ENCODE peak calls at places on chromosomes 13 and 19, in eight cellular contexts. X is H1, F is stomach, T is A549, J is transverse colon, V is tibial nerve, L is ovary, W is GM12878. M is an unnamed sample.

GRCh38 chr19:21603431-21604153 is 98.2 kb downstream of the ZNF429 start:
- DNase-seq in J (no peak), F (no peak), V (no peak), W (no peak), T (no peak), X (no peak), L (no peak), M (no peak)

GRCh38 chr19:4870025-4870700 is 2.7 kb upstream of the PLIN3 start:
- DNase-seq in T (peak), X (no peak), W (no peak), J (peak), L (peak), V (no peak), F (peak), M (no peak)

GRCh38 chr19:41149831-41150230 is 35.6 kb downstream of the CYP2F1 start:
- DNase-seq in L (no peak), J (no peak), X (no peak), F (no peak), W (no peak), T (no peak), V (no peak), M (no peak)

GRCh38 chr19:56765107-56765506 is 75.4 kb downstream of the PEG3 start:
- DNase-seq in V (no peak), F (peak), L (peak), T (no peak), W (no peak), J (peak), X (no peak), M (peak)

GRCh38 chr19:51091895-51092873 is 9.5 kb upstream of the KLK14 start:
- DNase-seq in V (no peak), T (no peak), F (no peak), X (no peak), W (no peak), L (no peak), J (no peak), M (no peak)

GRCh38 chr13:31956944-31957644 is 74.5 kb upstream of the FRY start:
- DNase-seq in X (no peak), L (no peak), F (no peak), W (no peak), T (no peak), V (no peak), J (no peak), M (no peak)

GRCh38 chr19:4187313-4188122 is 5.0 kb downstream of the ANKRD24 start:
- DNase-seq in X (no peak), J (no peak), T (no peak), W (no peak), L (no peak), V (no peak), F (no peak), M (no peak)

GRCh38 chr19:58229255-58229639 is 533 bp downstream of the ZNF544 start:
- DNase-seq in V (no peak), F (no peak), J (no peak), W (no peak), T (peak), X (peak), L (no peak), M (no peak)

GRCh38 chr19:3632739-3633558 is 6.4 kb upstream of the CACTIN start:
- DNase-seq in L (peak), J (no peak), X (no peak), V (no peak), T (no peak), W (no peak), F (no peak), M (no peak)

GRCh38 chr19:42193294-42193693 is 24.2 kb downstream of the DEDD2 start:
- DNase-seq in V (no peak), T (no peak), W (no peak), F (no peak), L (no peak), X (no peak), J (no peak), M (no peak)

GRCh38 chr19:41864374-41864773 is 4.3 kb downstream of the RPS19 start:
- DNase-seq in V (no peak), L (no peak), T (no peak), J (no peak), F (no peak), X (no peak), W (no peak), M (no peak)

GRCh38 chr13:113491418-113491883 is 940 bp upstream of the DCUN1D2 start:
- DNase-seq in L (peak), F (peak), T (peak), W (no peak), V (no peak), X (peak), J (peak), M (no peak)

GRCh38 chr19:50377051-50377441 is 789 bp downstream of the NR1H2 start:
- DNase-seq in F (peak), L (peak), T (peak), J (peak), V (no peak), X (peak), W (no peak), M (peak)

GRCh38 chr13:113859311-113860050 is 4.4 kb downstream of the GAS6 start:
- DNase-seq in W (no peak), F (no peak), V (no peak), X (no peak), T (no peak), J (no peak), L (peak), M (no peak)

GRCh38 chr13:76597868-76598267 is 288.3 kb downstream of the KCTD12 start:
- DNase-seq in F (no peak), X (no peak), J (no peak), V (no peak), W (no peak), L (no peak), T (no peak), M (no peak)

GRCh38 chr19:56167064-56167578 is 8.7 kb upstream of the GALP start:
- DNase-seq in W (no peak), T (no peak), L (no peak), J (no peak), V (no peak), F (no peak), X (no peak), M (no peak)

GRCh38 chr13:51931606-51932005 is 69.8 kb downstream of the CCDC70 start:
- DNase-seq in X (no peak), L (no peak), W (no peak), J (no peak), F (no peak), V (no peak), T (no peak), M (no peak)

GRCh38 chr13:36965767-36966166 is 33.4 kb downstream of the ALG5 start:
- DNase-seq in T (no peak), X (no peak), V (no peak), F (no peak), J (no peak), L (no peak), W (no peak), M (no peak)

GRCh38 chr19:15589760-15590451 is 25.1 kb upstream of the CYP4F8 start:
- DNase-seq in T (no peak), W (no peak), F (no peak), X (no peak), L (no peak), V (no peak), J (no peak), M (no peak)

GRCh38 chr13:21043898-21044297 is 17.5 kb downstream of the LATS2 start:
- DNase-seq in T (no peak), F (no peak), L (no peak), W (no peak), J (no peak), V (no peak), X (no peak), M (no peak)

GRCh38 chr19:30001794-30002193 is 59.8 kb downstream of the URI1 start:
- DNase-seq in T (no peak), V (no peak), L (no peak), W (no peak), J (no peak), X (no peak), F (no peak), M (no peak)

GRCh38 chr13:30810261-30810701 is 74.9 kb downstream of the ALOX5AP start:
- DNase-seq in V (no peak), W (no peak), T (no peak), X (no peak), L (no peak), F (no peak), J (no peak), M (peak)

GRCh38 chr19:45137179-45137761 is 23.5 kb downstream of the NKPD1 start:
- DNase-seq in T (no peak), L (no peak), X (no peak), F (no peak), J (peak), W (peak), V (no peak), M (no peak)

GRCh38 chr13:40777166-40777956 is 6.4 kb upstream of the MRPS31 start:
- DNase-seq in J (peak), F (no peak), W (no peak), T (peak), X (no peak), V (peak), L (no peak), M (no peak)

GRCh38 chr13:39886336-39886735 is 230.9 kb downstream of the COG6 start:
- DNase-seq in T (no peak), F (no peak), L (no peak), V (no peak), W (no peak), J (no peak), X (no peak), M (no peak)

GRCh38 chr13:113904411-113904810 is 40.5 kb upstream of the GAS6 start:
- DNase-seq in F (peak), L (no peak), T (peak), W (no peak), X (peak), V (peak), J (peak), M (no peak)

GRCh38 chr13:44726214-44726613 is 150.1 kb upstream of the TSC22D1 start:
- DNase-seq in W (no peak), V (no peak), J (no peak), F (no peak), L (no peak), T (no peak), X (no peak), M (no peak)

GRCh38 chr19:34171539-34171876 is 796 bp upstream of the LSM14A start:
- DNase-seq in W (peak), J (no peak), T (peak), V (no peak), F (no peak), L (no peak), X (no peak), M (no peak)

DNA sequence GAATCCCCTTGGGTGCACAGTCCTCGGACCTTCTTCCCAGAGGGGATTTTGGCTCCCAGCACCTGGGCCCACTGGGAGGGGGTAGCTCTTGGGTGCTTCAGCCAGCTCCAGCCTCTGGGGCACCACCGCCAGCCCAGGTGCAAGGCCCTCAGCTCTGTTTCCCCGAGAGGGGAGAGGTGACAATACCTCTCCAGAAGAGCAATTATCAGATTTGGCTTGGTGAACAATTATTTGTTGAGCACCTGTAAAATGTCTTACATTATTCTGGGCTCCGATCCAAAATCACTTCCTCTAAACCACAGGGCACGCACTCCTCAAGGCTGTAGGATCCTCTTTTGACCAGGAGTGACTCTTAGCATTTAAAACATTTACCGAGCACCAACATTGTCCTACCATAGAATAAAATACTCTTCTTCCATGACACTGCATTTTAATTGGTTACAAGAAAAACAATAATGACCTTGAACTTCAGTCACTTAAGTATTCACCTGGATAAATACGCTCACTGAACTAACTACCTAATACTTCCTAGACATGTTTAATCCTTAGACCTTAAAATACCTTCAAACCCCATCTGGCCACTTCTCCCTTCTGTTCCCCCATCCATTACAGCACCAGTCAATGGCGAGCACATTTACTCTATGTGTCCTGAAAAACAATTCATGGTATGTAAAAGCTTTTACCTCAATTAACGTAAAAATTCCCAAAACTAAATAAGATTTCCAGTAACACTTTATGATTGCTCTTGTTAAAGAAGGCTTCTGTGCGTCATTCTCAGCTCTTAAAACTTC is 54.8 kb downstream of the ABCC4 start:
- DNase-seq in L (no peak), W (no peak), T (no peak), X (no peak), J (no peak), F (no peak), V (no peak), M (no peak)
- TF ChIP-seq EP300 in L (no peak), W (no peak), T (no peak), X (no peak), J (no peak), F (no peak), V (no peak), M (no peak)

GRCh38 chr19:17305211-17305516 is 508 bp upstream of the MRPL34 start:
- DNase-seq in T (no peak), W (no peak), J (no peak), F (no peak), V (peak), X (no peak), L (no peak), M (no peak)
- H3K27ac ChIP-seq in T (peak), W (peak), J (peak), F (peak), V (peak), X (no peak), L (no peak), M (peak)

DNA sequence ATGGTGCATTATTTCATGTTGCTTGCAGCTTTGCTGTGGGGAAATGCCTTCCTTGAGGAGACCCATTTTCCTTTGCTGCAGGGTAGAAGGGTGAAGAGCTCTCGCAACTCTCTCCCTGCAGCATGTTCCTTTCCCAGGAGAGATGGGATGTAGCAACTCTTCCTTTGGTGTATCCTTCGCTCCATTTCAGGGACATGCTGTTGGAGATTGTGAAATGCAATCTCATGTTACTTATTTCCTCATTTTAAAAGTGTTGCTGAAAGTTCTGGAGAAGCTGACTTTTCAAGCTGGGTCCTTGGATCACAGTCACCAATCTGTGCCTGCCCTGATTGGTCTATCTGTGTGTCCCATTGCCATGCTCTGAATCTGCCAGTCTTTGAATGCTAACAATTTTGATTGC is 69.9 kb upstream of the STARD13 start:
- DNase-seq in V (peak), L (no peak), J (no peak), T (no peak), F (no peak), X (no peak), W (no peak), M (peak)
- TF ChIP-seq POLR2A in V (no peak), L (no peak), J (no peak), T (no peak), F (no peak), X (no peak), W (no peak), M (no peak)

DNA sequence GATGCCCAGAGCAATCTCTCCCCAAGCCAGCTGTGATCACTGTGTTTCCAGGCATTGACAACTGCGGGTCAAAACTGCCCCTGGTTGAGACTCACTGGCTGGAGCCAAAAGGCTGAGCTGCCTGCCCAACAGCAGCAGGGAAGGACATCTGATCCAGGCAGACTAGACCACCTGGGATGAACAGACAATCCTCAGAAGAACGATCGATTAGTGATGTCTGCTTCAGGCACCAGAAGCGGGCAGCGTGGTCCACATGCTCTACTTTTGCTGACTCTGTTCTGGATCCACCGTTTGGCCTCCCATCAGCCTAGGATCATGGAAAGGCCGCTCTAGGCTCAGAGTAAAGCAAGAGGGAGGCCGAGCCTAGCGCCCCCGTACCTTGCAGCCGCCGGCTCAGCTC is 9.9 kb upstream of the GP6 start:
- DNase-seq in V (no peak), L (no peak), X (no peak), J (no peak), T (no peak), W (no peak), F (no peak), M (no peak)
- TF ChIP-seq EP300 in V (no peak), L (no peak), X (no peak), J (no peak), T (no peak), W (no peak), F (no peak), M (no peak)

DNA sequence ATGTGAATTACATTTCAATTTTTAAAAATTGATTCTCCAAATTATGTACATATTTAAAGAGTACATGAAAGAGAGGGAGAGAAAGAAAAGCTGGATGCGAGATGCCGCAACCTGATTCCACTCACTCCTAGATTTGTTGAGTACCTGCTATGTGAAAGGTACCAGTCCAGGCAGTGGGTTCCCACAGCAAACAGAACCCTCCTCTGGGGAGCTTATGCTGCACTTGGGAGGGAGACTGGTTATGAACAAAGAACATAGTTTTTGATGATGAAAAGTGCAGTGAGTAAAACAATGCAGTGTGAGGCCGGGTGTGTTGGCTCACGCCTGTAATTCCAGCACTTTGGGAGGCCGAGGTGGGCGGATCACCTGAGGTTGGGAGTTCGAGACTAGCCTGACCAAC is 43.4 kb downstream of the ACTN4 start:
- DNase-seq in L (no peak), J (no peak), V (no peak), W (no peak), X (no peak), T (no peak), F (no peak), M (no peak)
- H3K27ac ChIP-seq in L (peak), J (peak), V (peak), W (no peak), X (no peak), T (peak), F (peak), M (peak)

GRCh38 chr19:7645159-7645558 is 8.2 kb downstream of the STXBP2 start:
- DNase-seq in W (no peak), V (no peak), X (no peak), F (no peak), J (no peak), T (no peak), L (no peak), M (no peak)

GRCh38 chr19:7646426-7646700 is 9.5 kb downstream of the STXBP2 start:
- DNase-seq in W (no peak), T (no peak), V (no peak), L (no peak), F (no peak), J (no peak), X (no peak), M (no peak)

GRCh38 chr19:7647156-7647555 is 10.2 kb downstream of the STXBP2 start:
- DNase-seq in F (no peak), W (no peak), T (no peak), J (no peak), X (no peak), L (no peak), V (no peak), M (no peak)

GRCh38 chr19:7644550-7644877 is 7.6 kb downstream of the STXBP2 start:
- DNase-seq in V (no peak), T (no peak), W (no peak), X (no peak), L (no peak), J (no peak), F (no peak), M (no peak)

DNA sequence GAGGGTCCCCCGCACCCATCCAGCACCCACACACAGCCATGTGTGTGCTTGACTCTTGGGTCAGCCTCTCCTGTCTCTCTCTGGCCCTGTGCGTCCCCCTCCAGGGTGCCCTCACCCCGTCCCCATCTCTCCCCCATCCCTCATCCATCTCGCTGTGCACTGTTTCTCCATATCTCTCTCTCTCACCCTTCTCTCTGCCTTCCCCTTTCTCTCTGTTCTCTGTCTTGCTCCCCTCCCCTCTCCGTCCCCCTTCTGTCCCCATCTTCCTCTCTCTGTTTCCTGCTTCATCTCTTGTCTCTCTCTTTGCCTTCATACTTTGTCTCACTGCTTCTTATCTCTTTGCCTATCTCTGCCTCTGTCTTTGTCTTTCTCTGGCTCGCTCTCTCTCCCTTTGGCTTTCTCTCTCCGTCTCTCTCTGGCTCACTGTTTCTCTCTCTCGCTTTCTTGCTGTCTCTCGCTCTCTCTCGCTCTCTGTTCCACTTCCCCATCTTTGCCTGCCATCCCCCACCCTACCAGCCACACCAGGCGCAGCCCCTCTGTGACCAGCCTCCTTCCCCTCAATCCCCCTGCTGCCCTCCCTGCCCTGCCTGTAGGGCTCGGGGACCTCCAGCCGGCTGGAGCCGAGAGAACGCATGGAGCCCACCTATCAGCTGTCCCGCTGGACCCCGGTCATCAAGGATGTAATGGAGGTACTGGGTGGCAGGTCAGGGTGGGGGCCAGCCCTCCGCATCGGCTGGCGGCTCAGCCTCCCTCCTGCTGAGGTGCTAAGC is 8.9 kb downstream of the STXBP2 start:
- DNase-seq in T (no peak), L (no peak), J (no peak), V (no peak), X (no peak), W (no peak), F (no peak), M (no peak)
- TF ChIP-seq POLR2A in T (no peak), L (no peak), J (no peak), V (no peak), X (no peak), W (peak), F (no peak), M (no peak)

GRCh38 chr13:46947425-46948191 is 50.8 kb upstream of the HTR2A start:
- DNase-seq in T (no peak), J (no peak), V (no peak), W (no peak), L (no peak), F (no peak), X (no peak), M (no peak)

GRCh38 chr13:46949211-46949610 is 52.4 kb upstream of the HTR2A start:
- DNase-seq in X (no peak), W (no peak), T (no peak), L (no peak), F (no peak), J (no peak), V (no peak), M (no peak)

GRCh38 chr13:46951516-46951915 is 54.7 kb upstream of the HTR2A start:
- DNase-seq in W (no peak), L (no peak), X (no peak), V (no peak), F (no peak), T (no peak), J (no peak), M (no peak)

GRCh38 chr13:46948338-46948737 is 51.5 kb upstream of the HTR2A start:
- DNase-seq in F (no peak), J (no peak), T (no peak), V (no peak), W (no peak), L (no peak), X (no peak), M (no peak)

GRCh38 chr13:46953331-46953730 is 56.5 kb upstream of the HTR2A start:
- DNase-seq in W (no peak), X (no peak), L (no peak), T (no peak), F (no peak), J (no peak), V (no peak), M (no peak)
- TF ChIP-seq EP300 in W (no peak), X (no peak), L (no peak), T (no peak), F (no peak), J (no peak), V (no peak), M (no peak)